ENCODE peak calls at places on chromosome 19, in four cellular contexts. O, F, R and T are unnamed samples.

GRCh38 chr19:41691268-41691970 is 3.3 kb upstream of the CEACAM7 start:
- DNase-seq in O (no peak), F (peak), R (no peak), T (peak)

GRCh38 chr19:12657966-12658365 is 8.6 kb downstream of the MAN2B1 start:
- DNase-seq in O (no peak), F (no peak), R (no peak), T (no peak)

GRCh38 chr19:54434112-54434861 is 14.7 kb upstream of the LENG8 start:
- DNase-seq in O (no peak), F (no peak), R (peak), T (no peak)

GRCh38 chr19:48368942-48369341 is 4.8 kb downstream of the SYNGR4 start:
- DNase-seq in O (no peak), F (no peak), R (no peak), T (no peak)

GRCh38 chr19:54245936-54246335 is 3.3 kb upstream of the LILRA6 start:
- DNase-seq in O (no peak), F (no peak), R (no peak), T (no peak)

GRCh38 chr19:31349160-31349881 is at the start of gene TSHZ3:
- DNase-seq in O (peak), F (no peak), R (peak), T (no peak)

GRCh38 chr19:3617463-3617862 is 9.1 kb downstream of the CACTIN start:
- DNase-seq in O (no peak), F (no peak), R (no peak), T (no peak)

GRCh38 chr19:14181906-14182305 is 24.1 kb downstream of the ADGRL1 start:
- DNase-seq in O (no peak), F (peak), R (no peak), T (no peak)

GRCh38 chr19:32581704-32582164 is 744 bp downstream of the PDCD5 start:
- DNase-seq in O (no peak), F (no peak), R (no peak), T (no peak)

GRCh38 chr19:5891572-5891937 is 12.0 kb downstream of the NDUFA11 start:
- DNase-seq in O (no peak), F (no peak), R (no peak), T (no peak)

GRCh38 chr19:11464333-11465265 is 16.2 kb downstream of the ELAVL3 start:
- DNase-seq in O (no peak), F (no peak), R (no peak), T (no peak)

GRCh38 chr19:11296264-11296663 is 304 bp downstream of the TSPAN16 start:
- DNase-seq in O (no peak), F (no peak), R (peak), T (no peak)

GRCh38 chr19:3142292-3142670 is 6.4 kb downstream of the GNA15 start:
- DNase-seq in O (no peak), F (no peak), R (no peak), T (no peak)

GRCh38 chr19:29772696-29773095 is 39.1 kb upstream of the CCNE1 start:
- DNase-seq in O (no peak), F (no peak), R (no peak), T (no peak)

GRCh38 chr19:48815870-48816501 is 5.2 kb upstream of the BCAT2 start:
- DNase-seq in O (no peak), F (peak), R (no peak), T (peak)

GRCh38 chr19:43675269-43675879 is 5.4 kb upstream of the PLAUR start:
- DNase-seq in O (no peak), F (peak), R (no peak), T (peak)

GRCh38 chr19:20186163-20186562 is 19.1 kb downstream of the ZNF486 start:
- DNase-seq in O (no peak), F (no peak), R (no peak), T (no peak)

GRCh38 chr19:30719991-30720329 is 347.8 kb downstream of the ZNF536 start:
- DNase-seq in O (no peak), F (no peak), R (peak), T (no peak)

GRCh38 chr19:42286349-42287016 is 15.4 kb upstream of the PRR19 start:
- DNase-seq in O (no peak), F (no peak), R (peak), T (no peak)

GRCh38 chr19:2064788-2065524 is 13.9 kb upstream of the MKNK2 start:
- DNase-seq in O (no peak), F (no peak), R (no peak), T (no peak)

GRCh38 chr19:4976412-4977298 is 7.7 kb downstream of the KDM4B start:
- DNase-seq in O (no peak), F (peak), R (peak), T (peak)

GRCh38 chr19:31666126-31666525 is 316.9 kb upstream of the TSHZ3 start:
- DNase-seq in O (no peak), F (no peak), R (no peak), T (no peak)

GRCh38 chr19:33395561-33396550 is 22.3 kb downstream of the CEBPG start:
- DNase-seq in O (no peak), F (no peak), R (no peak), T (no peak)

GRCh38 chr19:41588497-41589209 is 12.7 kb downstream of the CEACAM21 start:
- DNase-seq in O (no peak), F (peak), R (peak), T (peak)

GRCh38 chr19:862529-863304 is 3.3 kb downstream of the CFD start:
- DNase-seq in O (peak), F (peak), R (no peak), T (peak)

GRCh38 chr19:48400018-48400742 is 6.7 kb downstream of the GRIN2D start:
- DNase-seq in O (peak), F (peak), R (peak), T (peak)

GRCh38 chr19:16771618-16772017 is 52.0 kb downstream of the NWD1 start:
- DNase-seq in O (peak), F (peak), R (peak), T (peak)

GRCh38 chr19:12647490-12648071 is 19.0 kb downstream of the MAN2B1 start:
- DNase-seq in O (no peak), F (peak), R (no peak), T (peak)

GRCh38 chr19:1333789-1334188 is 48.1 kb downstream of the EFNA2 start:
- DNase-seq in O (no peak), F (no peak), R (no peak), T (no peak)

GRCh38 chr19:16888629-16889371 is at the start of gene F2RL3:
- DNase-seq in O (no peak), F (peak), R (peak), T (peak)

DNA sequence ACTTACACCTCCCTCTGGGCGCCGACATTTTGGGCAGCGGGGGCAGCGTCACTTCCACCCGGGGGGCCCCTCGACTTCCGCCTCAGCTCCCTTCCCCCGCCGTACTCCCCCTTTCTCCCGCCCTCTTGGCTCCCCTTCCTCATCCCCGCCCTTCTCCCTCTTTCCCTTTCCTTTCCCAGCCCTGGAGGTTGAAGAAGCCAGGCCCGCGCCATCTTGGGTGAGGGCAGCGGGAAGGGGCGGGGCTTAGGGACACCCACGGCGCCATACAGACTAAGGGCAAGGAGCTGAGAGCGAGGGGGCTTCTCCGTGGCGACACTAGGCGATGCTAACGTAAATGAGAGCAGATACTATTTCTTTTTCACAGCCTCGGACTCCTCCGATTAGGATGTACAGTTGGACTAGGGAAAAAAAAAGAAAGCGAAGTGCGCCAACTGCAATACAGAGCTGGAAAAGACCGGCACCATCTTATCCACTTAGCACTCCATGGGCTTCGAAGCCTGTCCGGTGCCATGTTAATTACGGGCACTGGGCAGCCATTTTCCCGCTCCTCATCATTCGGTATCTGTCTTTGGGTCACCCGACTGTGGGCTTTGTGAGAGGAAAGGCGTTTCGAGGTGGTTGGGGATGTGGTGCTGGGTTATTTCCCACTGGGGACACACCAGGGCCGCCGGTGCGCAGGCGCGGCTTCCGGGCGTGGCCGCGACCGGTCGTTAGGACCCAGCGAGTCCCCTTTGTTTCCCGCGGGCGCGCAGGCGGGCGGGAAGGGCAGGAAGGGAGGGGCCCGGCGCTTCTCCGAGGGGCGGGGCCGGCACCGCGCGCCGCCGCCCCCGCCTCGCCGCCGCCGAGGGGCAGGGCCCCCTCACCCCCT is at the start of the genes FIZ1 and ZNF524:
- DNase-seq in O (peak), F (peak), R (peak), T (peak)
- TF ChIP-seq CTCF in O (no peak), F (no peak), R (no peak), T (no peak)

GRCh38 chr19:15551183-15552004 is 43.1 kb downstream of the CYP4F22 start:
- DNase-seq in O (peak), F (peak), R (no peak), T (peak)

GRCh38 chr19:15549581-15549980 is 41.3 kb downstream of the CYP4F22 start:
- DNase-seq in O (no peak), F (no peak), R (no peak), T (no peak)

GRCh38 chr19:15548648-15549047 is 40.3 kb downstream of the CYP4F22 start:
- DNase-seq in O (no peak), F (no peak), R (no peak), T (no peak)

GRCh38 chr19:15550273-15550672 is 41.9 kb downstream of the CYP4F22 start:
- DNase-seq in O (no peak), F (no peak), R (no peak), T (no peak)

GRCh38 chr19:15550847-15551182 is 42.5 kb downstream of the CYP4F22 start:
- DNase-seq in O (peak), F (no peak), R (no peak), T (no peak)
- TF ChIP-seq CTCF in O (no peak), F (no peak), R (no peak), T (no peak)

DNA sequence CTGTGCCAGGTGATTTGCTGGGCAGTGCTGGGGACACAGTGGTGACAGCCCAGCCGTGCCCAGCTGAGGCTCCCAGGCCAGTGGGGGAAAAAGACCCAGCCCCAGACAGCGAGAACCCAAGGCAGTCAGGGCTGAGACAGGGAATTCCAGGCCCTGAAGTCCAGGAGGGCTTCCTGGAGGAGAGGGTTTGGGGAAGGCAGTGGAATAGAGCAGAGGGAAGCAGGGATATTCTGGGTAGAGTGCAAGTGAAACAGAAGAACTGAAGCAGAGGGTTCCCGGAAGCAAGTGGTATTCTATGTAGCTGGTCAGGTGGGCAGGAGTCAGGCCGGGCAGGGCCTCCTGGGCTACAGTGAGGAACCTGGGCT is 1.3 kb upstream of the CEACAM16 start:
- DNase-seq in O (no peak), F (no peak), R (no peak), T (no peak)
- TF ChIP-seq CTCF in O (no peak), F (no peak), R (no peak), T (no peak)

DNA sequence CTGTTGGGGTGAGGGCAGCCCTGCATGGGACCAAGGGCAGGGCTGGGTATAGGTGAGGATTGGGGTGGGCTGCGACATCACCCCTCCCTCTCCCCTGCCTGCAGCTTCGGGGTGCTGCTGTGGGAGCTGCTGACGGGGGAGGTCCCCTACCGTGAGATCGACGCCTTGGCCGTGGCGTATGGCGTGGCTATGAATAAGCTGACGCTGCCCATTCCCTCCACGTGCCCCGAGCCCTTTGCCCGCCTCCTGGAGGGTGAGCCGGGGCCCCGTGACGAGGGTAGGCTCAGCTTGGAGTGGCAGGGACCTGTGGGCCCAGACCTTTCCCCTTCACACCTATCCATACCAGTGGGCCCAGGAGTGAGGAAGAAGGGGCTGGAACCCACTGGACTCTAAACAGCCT is 13.2 kb downstream of the MAP3K10 start:
- DNase-seq in O (no peak), F (no peak), R (no peak), T (no peak)
- TF ChIP-seq CTCF in O (no peak), F (no peak), R (no peak), T (no peak)

DNA sequence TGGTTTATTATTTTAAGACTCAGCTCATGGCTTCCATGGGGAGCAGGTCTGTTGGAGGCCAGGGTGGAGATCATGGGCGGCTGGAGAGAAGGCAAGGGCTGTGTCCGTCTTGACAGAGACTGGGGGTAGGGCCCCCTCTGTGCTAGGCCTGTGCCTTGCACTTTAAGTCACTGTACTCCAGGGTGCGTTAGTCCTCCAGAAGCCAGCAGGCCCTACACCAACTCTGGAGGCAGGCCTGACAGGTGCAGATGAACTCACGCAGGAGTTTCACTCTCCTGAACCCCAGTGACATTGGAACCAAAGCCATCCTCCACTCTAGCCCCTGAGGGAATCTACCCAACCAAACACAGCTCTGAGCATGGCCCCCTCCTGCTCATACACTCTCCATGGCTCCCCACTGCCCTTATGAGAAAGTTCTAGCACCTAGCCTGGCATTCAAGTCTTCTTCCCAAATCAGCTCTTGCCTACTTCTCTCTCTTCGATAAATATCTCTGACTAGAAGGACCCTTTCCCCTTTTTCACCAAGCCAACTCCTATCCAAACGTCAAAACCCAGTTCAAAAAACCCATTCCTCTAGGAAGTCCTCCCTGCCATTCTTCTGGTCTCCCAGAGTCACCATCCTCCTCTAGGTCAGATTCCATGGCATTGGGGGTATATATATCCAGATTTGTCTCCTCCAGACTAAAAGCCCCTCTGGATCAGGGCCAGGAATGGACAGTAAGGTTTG is 15.1 kb downstream of the MEF2B start:
- DNase-seq in O (no peak), F (no peak), R (no peak), T (no peak)
- TF ChIP-seq CTCF in O (no peak), F (no peak), R (no peak), T (no peak)

GRCh38 chr19:27775395-27775794 is 1437.6 kb downstream of the UQCRFS1 start:
- DNase-seq in O (no peak), F (no peak), R (no peak), T (no peak)
- TF ChIP-seq CTCF in O (no peak), F (no peak), R (no peak), T (no peak)

GRCh38 chr19:46828484-46828883 is 22.2 kb downstream of the AP2S1 start:
- DNase-seq in O (no peak), F (no peak), R (no peak), T (no peak)

GRCh38 chr19:46823049-46823448 is 27.6 kb downstream of the AP2S1 start:
- DNase-seq in O (no peak), F (no peak), R (no peak), T (no peak)

GRCh38 chr19:46821512-46822359 is 28.9 kb downstream of the AP2S1 start:
- DNase-seq in O (peak), F (peak), R (no peak), T (peak)

GRCh38 chr19:46825731-46826055 is 25.0 kb downstream of the AP2S1 start:
- DNase-seq in O (no peak), F (no peak), R (no peak), T (no peak)

GRCh38 chr19:46824887-46825730 is 25.5 kb downstream of the AP2S1 start:
- DNase-seq in O (no peak), F (peak), R (no peak), T (peak)
- TF ChIP-seq CTCF in O (no peak), F (peak), R (no peak), T (no peak)

DNA sequence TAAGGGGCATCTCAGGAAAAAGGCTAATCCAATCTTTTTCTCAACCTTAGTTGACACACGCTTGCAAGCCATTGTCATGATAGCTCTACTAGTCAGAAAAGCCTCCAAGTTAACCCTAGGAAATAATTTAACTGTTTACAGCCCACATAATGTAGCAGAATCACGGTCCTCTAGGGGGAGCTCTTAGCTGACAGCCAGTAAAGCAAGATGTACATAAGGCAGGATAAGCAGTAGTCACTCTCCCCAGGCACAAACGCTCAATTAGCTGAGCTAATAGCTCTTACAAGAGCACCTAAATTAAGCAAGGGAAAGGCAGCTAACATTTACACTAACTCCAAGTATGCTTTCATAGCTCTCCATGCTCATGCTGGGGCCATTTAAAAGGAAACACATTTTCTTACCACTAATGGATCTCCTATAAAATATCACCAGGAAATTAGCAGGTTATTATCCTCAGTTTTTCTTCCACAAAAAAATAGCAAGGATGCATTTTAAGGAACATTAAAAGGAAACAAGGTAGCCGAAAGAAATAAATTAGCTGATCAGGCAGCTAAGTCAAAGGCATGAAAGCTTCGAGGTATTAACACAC is 33.7 kb upstream of the ZSCAN5A start:
- DNase-seq in O (no peak), F (no peak), R (no peak), T (no peak)
- TF ChIP-seq CTCF in O (no peak), F (peak), R (peak), T (peak)